ENCODE peak calls at places on chromosomes 12 and 14, in nine cellular contexts. W is activated CD8-positive, alpha-beta memory T cell treated with anti-CD3 and anti-CD28 coated beads for 4 hours; Y is RPMI8226; J is midbrain; C is AG09309; U is effector memory CD8-positive, alpha-beta T cell; T is lower lobe of right lung; K is anterior cingulate cortex; B is NCI-H2081. H is an unnamed sample.

GRCh38 chr12:73892181-73892580 is 645.5 kb upstream of the ATXN7L3B start:
- DNase-seq in T (no peak), Y (no peak), B (no peak), U (no peak), J (no peak), K (no peak), C (no peak), W (no peak), H (no peak)

GRCh38 chr12:132776816-132777568 is 15.4 kb upstream of the ANKLE2 start:
- DNase-seq in Y (no peak), T (no peak), K (no peak), J (peak; percentile 31), B (no peak), W (no peak), C (no peak), U (no peak), H (peak; percentile 57)

GRCh38 chr14:68103841-68104240 is 284.3 kb downstream of the RAD51B start:
- DNase-seq in J (no peak), C (no peak), U (no peak), K (no peak), T (no peak), Y (no peak), W (no peak), B (no peak), H (no peak)

GRCh38 chr14:70188292-70188607 is 501 bp downstream of the SLC8A3 start:
- DNase-seq in J (no peak), T (no peak), C (no peak), Y (no peak), K (no peak), U (no peak), B (no peak), W (no peak), H (peak; percentile 43)

GRCh38 chr12:53743277-53744129 is 8.3 kb downstream of the CISTR start:
- DNase-seq in U (peak; percentile 60), K (no peak), C (no peak), B (peak; percentile 61), T (no peak), Y (peak; percentile 69), J (peak; percentile 72), W (peak; percentile 37), H (peak; percentile 80)

GRCh38 chr14:47276931-47277330 is 398.5 kb downstream of the MDGA2 start:
- DNase-seq in K (no peak), W (no peak), U (no peak), Y (no peak), T (no peak), C (no peak), B (no peak), J (no peak), H (no peak)

GRCh38 chr12:68483592-68484373 is 126.9 kb upstream of the RAP1B start:
- DNase-seq in J (no peak), C (no peak), K (no peak), Y (no peak), U (no peak), W (no peak), B (no peak), T (no peak), H (no peak)

GRCh38 chr14:22898302-22898894 is 15.4 kb downstream of the REM2 start:
- DNase-seq in B (no peak), J (no peak), T (no peak), K (no peak), U (no peak), W (no peak), C (no peak), Y (no peak), H (no peak)

GRCh38 chr14:106691601-106692291 is 1165.4 kb downstream of the TMEM121 start:
- DNase-seq in U (peak; percentile 46), W (no peak), K (no peak), C (no peak), T (peak; percentile 56), Y (no peak), J (no peak), B (no peak), H (no peak)

GRCh38 chr14:65783576-65783975 is 371.0 kb downstream of the FUT8 start:
- DNase-seq in B (no peak), J (no peak), U (no peak), W (no peak), Y (no peak), K (no peak), T (no peak), C (no peak), H (no peak)

GRCh38 chr12:113237748-113238147 is 16.5 kb downstream of the TPCN1 start:
- DNase-seq in C (no peak), J (no peak), K (no peak), Y (no peak), B (no peak), W (no peak), T (no peak), U (no peak), H (no peak)

GRCh38 chr12:46608431-46609280 is 217.1 kb downstream of the SLC38A4 start:
- DNase-seq in B (no peak), Y (no peak), J (no peak), K (no peak), T (no peak), C (peak; percentile 80), W (no peak), U (no peak), H (no peak)

GRCh38 chr12:31326689-31327659 is 1.0 kb upstream of the SINHCAF start:
- DNase-seq in U (no peak), B (no peak), C (no peak), T (no peak), K (no peak), Y (no peak), J (no peak), W (no peak), H (no peak)

GRCh38 chr14:58362798-58363412 is 32.8 kb upstream of the TOMM20L start:
- DNase-seq in J (peak; percentile 3), B (peak; percentile 7), C (no peak), W (no peak), Y (peak; percentile 12), U (no peak), T (no peak), K (no peak), H (no peak)

GRCh38 chr14:24418492-24418873 is 11.0 kb downstream of the CBLN3 start:
- DNase-seq in B (no peak), W (no peak), K (no peak), U (no peak), Y (peak; percentile 60), T (no peak), C (peak; percentile 13), J (no peak), H (no peak)

GRCh38 chr12:130357729-130358330 is 20.1 kb downstream of the PIWIL1 start:
- DNase-seq in K (no peak), Y (no peak), W (no peak), J (no peak), B (no peak), T (no peak), C (no peak), U (no peak), H (no peak)

GRCh38 chr12:50086148-50086547 is 1.0 kb downstream of the SMARCD1 start:
- DNase-seq in B (no peak), Y (peak; percentile 87), J (no peak), C (no peak), T (no peak), K (no peak), W (no peak), U (no peak), H (no peak)

GRCh38 chr14:100155881-100156645 is 3.4 kb downstream of the DEGS2 start:
- DNase-seq in U (no peak), B (no peak), W (no peak), J (no peak), C (no peak), K (no peak), Y (no peak), T (no peak), H (no peak)

GRCh38 chr12:79424109-79424721 is 266.5 kb downstream of the PAWR start:
- DNase-seq in Y (no peak), C (peak; percentile 91), B (peak; percentile 15), W (no peak), K (no peak), T (no peak), J (no peak), U (no peak), H (no peak)

GRCh38 chr12:117033382-117034045 is 65.7 kb downstream of the TESC start:
- DNase-seq in B (no peak), K (no peak), W (no peak), J (no peak), C (no peak), T (no peak), Y (no peak), U (no peak), H (no peak)

GRCh38 chr14:31994391-31995033 is 82.6 kb upstream of the ARHGAP5 start:
- DNase-seq in K (no peak), U (no peak), T (no peak), B (no peak), C (no peak), Y (no peak), W (no peak), J (no peak), H (no peak)

GRCh38 chr14:62722406-62722805 is 322.9 kb downstream of the KCNH5 start:
- DNase-seq in C (no peak), W (no peak), J (no peak), K (no peak), B (no peak), T (no peak), U (no peak), Y (no peak), H (no peak)

GRCh38 chr12:132827763-132828703 is 636 bp downstream of the GOLGA3 start:
- DNase-seq in T (peak; percentile 64), J (no peak), U (no peak), K (no peak), B (no peak), Y (peak; percentile 38), C (peak; percentile 38), W (no peak), H (peak; percentile 55)

GRCh38 chr12:71721781-71722511 is 32.7 kb upstream of the RAB21 start:
- DNase-seq in B (no peak), C (no peak), Y (peak; percentile 5), U (no peak), J (no peak), W (no peak), T (no peak), K (no peak), H (no peak)

GRCh38 chr12:26195641-26196423 is 459 bp downstream of the SSPN start:
- DNase-seq in W (no peak), U (no peak), K (peak; percentile 40), T (peak; percentile 64), J (peak; percentile 76), C (no peak), Y (peak; percentile 22), B (no peak), H (peak; percentile 44)

GRCh38 chr14:88129306-88130056 is 124.5 kb downstream of the GPR65 start:
- DNase-seq in B (no peak), W (no peak), Y (no peak), K (no peak), T (no peak), J (peak; percentile 16), C (peak; percentile 40), U (no peak), H (peak; percentile 23)

GRCh38 chr12:46369474-46370379 is 2.8 kb downstream of the SLC38A2 start:
- DNase-seq in Y (no peak), B (no peak), J (no peak), K (no peak), W (no peak), T (no peak), U (no peak), C (no peak), H (no peak)